ENCODE peak calls at places on chromosomes 16 and 17, in six cellular contexts. P is tibial nerve, O is fibroblast of pulmonary artery, K is A549, N is AG09309, C is HCT116. L is an unnamed sample.
A peak's percentile ranks its signal among the peaks of the same experiment; 100 is the strongest.

GRCh38 chr17:62819511-62820221 is 11.6 kb upstream of the MARCHF10 start:
- DNase-seq in P (peak; percentile 65), O (peak; percentile 98), K (peak; percentile 96), N (peak; percentile 90), C (peak; percentile 71), L (peak; percentile 95)

GRCh38 chr17:64128787-64129514 is 993 bp downstream of the ERN1 start:
- DNase-seq in P (peak; percentile 35), O (peak; percentile 51), K (peak; percentile 51), N (no peak), C (no peak), L (no peak)

GRCh38 chr17:42342242-42343008 is 45.8 kb downstream of the STAT3 start:
- DNase-seq in P (no peak), O (no peak), K (no peak), N (no peak), C (no peak), L (no peak)

GRCh38 chr16:74275031-74275636 is 21.5 kb upstream of the PSMD7 start:
- DNase-seq in P (no peak), O (peak; percentile 48), K (peak; percentile 44), N (no peak), C (peak; percentile 13), L (no peak)

GRCh38 chr17:79918581-79919163 is 79.4 kb upstream of the CBX4 start:
- DNase-seq in P (no peak), O (no peak), K (no peak), N (no peak), C (no peak), L (no peak)

GRCh38 chr16:65117701-65118448 is 4.0 kb downstream of the CDH11 start:
- DNase-seq in P (peak; percentile 76), O (peak; percentile 91), K (peak; percentile 70), N (peak; percentile 70), C (peak; percentile 0), L (no peak)

GRCh38 chr17:39908789-39909352 is 9.6 kb downstream of the GSDMB start:
- DNase-seq in P (no peak), O (no peak), K (no peak), N (no peak), C (no peak), L (no peak)

GRCh38 chr16:17224859-17225258 is 245.9 kb downstream of the XYLT1 start:
- DNase-seq in P (peak; percentile 84), O (peak; percentile 51), K (no peak), N (peak; percentile 72), C (no peak), L (no peak)

GRCh38 chr17:54418467-54418866 is 482.2 kb upstream of the TOM1L1 start:
- DNase-seq in P (no peak), O (no peak), K (no peak), N (no peak), C (no peak), L (no peak)

GRCh38 chr16:81821422-81822128 is 42.5 kb downstream of the PLCG2 start:
- DNase-seq in P (no peak), O (no peak), K (no peak), N (no peak), C (no peak), L (no peak)

GRCh38 chr17:8020776-8021564 is 17.9 kb upstream of the ALOX15B start:
- DNase-seq in P (no peak), O (no peak), K (no peak), N (no peak), C (no peak), L (no peak)

GRCh38 chr17:57312242-57312641 is 55.9 kb downstream of the MSI2 start:
- DNase-seq in P (no peak), O (no peak), K (no peak), N (no peak), C (no peak), L (no peak)

GRCh38 chr16:67943619-67944503 is at the start of gene LCAT:
- DNase-seq in P (peak; percentile 56), O (no peak), K (no peak), N (no peak), C (no peak), L (no peak)

GRCh38 chr17:62083651-62084050 is 18.6 kb upstream of the MED13 start:
- DNase-seq in P (no peak), O (no peak), K (no peak), N (no peak), C (no peak), L (no peak)

GRCh38 chr16:4123617-4124300 is 7.5 kb upstream of the ADCY9 start:
- DNase-seq in P (no peak), O (no peak), K (no peak), N (peak; percentile 52), C (no peak), L (no peak)

DNA sequence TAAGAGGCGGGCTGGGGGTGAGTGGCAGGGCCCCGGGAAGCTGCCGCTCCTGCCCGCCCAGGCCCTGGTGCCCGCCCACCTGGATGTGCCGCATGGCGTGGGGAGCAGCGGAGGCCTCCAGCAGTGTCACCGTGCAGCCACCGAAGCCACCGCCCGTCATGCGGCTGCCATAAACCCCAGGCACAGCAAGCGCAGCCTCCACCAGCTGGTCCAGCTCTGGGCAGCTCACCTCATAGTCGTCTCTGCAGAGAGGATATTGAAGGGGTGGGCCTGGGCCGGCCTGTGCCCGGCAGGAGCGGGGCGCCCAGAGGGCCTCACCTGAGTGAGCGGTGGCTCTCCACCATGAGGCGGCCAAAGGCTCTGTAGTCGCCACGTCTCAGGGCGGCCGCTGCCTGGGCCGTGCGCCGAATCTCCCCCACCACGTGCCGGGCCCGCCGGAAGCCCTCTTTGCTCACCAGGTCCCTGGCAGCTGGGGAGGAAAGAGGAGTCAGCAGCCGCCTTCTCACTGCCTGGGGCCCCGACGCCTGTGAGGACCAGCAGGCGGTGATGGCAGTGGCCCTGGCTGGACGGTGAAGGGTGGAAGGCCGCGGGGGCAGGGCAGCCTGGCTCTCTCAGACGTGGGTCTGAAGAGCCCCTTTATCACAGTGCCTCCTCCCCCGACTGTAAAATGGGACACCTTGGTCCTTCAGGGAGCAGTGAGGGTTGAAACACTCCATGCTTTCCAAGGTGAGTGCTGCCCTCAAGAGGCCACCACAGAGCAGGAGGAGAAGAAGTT is 6.7 kb downstream of the GALK1 start:
- DNase-seq in P (no peak), O (no peak), K (no peak), N (no peak), C (no peak), L (no peak)
- TF ChIP-seq CTCF in P (no peak), O (peak; percentile 30), K (peak; percentile 45), N (peak; percentile 40), C (peak; percentile 57), L (peak; percentile 67)

GRCh38 chr17:82664276-82664575 is 16.0 kb upstream of the WDR45B start:
- DNase-seq in P (no peak), O (no peak), K (no peak), N (no peak), C (no peak), L (peak; percentile 64)

GRCh38 chr17:82662711-82663261 is 14.5 kb upstream of the WDR45B start:
- DNase-seq in P (no peak), O (no peak), K (no peak), N (no peak), C (no peak), L (no peak)

GRCh38 chr17:82663381-82664275 is 15.4 kb upstream of the WDR45B start:
- DNase-seq in P (no peak), O (no peak), K (no peak), N (no peak), C (no peak), L (no peak)

GRCh38 chr17:82659886-82660285 is 11.6 kb upstream of the WDR45B start:
- DNase-seq in P (no peak), O (no peak), K (no peak), N (no peak), C (no peak), L (peak; percentile 68)

GRCh38 chr17:82661717-82662683 is 13.8 kb upstream of the WDR45B start:
- DNase-seq in P (no peak), O (no peak), K (no peak), N (no peak), C (no peak), L (no peak)
- TF ChIP-seq CTCF in P (no peak), O (no peak), K (no peak), N (no peak), C (no peak), L (no peak)

GRCh38 chr16:54542805-54543504 is 256.4 kb upstream of the IRX3 start:
- DNase-seq in P (no peak), O (no peak), K (no peak), N (no peak), C (no peak), L (no peak)

GRCh38 chr16:54540525-54541180 is 254.1 kb upstream of the IRX3 start:
- DNase-seq in P (no peak), O (no peak), K (no peak), N (no peak), C (no peak), L (no peak)

GRCh38 chr16:54533856-54534490 is 247.4 kb upstream of the IRX3 start:
- DNase-seq in P (no peak), O (no peak), K (no peak), N (no peak), C (no peak), L (no peak)

GRCh38 chr16:54538241-54538640 is 251.7 kb upstream of the IRX3 start:
- DNase-seq in P (no peak), O (no peak), K (no peak), N (no peak), C (no peak), L (no peak)
- TF ChIP-seq CTCF in P (no peak), O (no peak), K (no peak), N (peak; percentile 51), C (no peak), L (peak; percentile 74)

GRCh38 chr17:67221062-67221998 is 23.7 kb downstream of the HELZ start:
- DNase-seq in P (peak; percentile 51), O (peak; percentile 78), K (peak; percentile 69), N (no peak), C (peak; percentile 40), L (no peak)
- TF ChIP-seq CTCF in P (peak; percentile 45), O (peak; percentile 74), K (peak; percentile 85), N (peak; percentile 70), C (peak; percentile 68), L (peak; percentile 86)

DNA sequence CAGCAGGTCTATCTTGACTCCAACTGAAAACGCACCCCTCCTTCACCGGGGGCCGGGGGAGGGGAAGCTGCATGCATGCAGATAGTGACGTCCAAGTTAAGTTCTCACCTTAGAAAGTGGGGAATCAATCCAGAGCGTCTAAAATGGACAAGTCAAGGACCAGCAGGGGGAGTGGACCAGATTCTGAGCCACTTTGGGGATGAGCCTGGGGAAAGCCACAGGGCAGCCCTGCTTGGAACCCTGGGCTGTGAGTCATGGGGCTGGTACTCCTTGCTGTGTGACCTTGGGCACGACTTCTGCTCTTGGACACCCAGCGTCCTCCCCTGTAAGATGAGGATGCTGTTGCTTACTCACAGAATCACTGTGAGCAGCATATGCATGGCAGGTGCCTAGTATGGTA is 9.1 kb downstream of the TNFRSF13B start:
- DNase-seq in P (no peak), O (no peak), K (peak; percentile 64), N (no peak), C (peak; percentile 41), L (no peak)
- TF ChIP-seq CTCF in P (no peak), O (no peak), K (peak; percentile 24), N (no peak), C (peak; percentile 7), L (no peak)

DNA sequence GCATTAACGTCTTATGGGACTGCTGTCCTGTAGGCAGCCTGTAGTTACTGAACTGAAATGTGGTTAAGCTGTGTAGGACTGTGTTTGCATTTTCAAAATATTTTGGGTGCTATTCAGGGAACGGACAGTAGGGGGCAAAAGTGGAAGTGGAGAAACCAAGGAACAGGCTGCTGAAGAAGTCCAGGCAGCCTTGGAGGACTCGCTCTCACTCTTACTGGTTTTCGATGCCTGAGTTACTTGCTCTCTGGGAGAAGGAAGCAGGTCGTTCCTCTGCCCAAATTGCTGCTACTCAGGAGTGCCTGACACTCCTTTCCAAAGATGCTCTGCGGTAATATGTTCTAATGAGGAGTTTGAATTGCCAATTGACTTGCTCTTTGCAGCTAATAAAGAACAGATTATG is 64.5 kb upstream of the RBFOX1 start:
- DNase-seq in P (peak; percentile 37), O (no peak), K (peak; percentile 38), N (no peak), C (no peak), L (no peak)
- TF ChIP-seq CTCF in P (peak; percentile 31), O (peak; percentile 26), K (no peak), N (peak; percentile 25), C (no peak), L (peak; percentile 62)